ENCODE peak calls at places on chromosomes 1 and 21, in six cellular contexts. U, H, S, E, P and N are unnamed samples.

GRCh38 chr21:33266784-33267135 is 593 bp downstream of the IL10RB start:
- DNase-seq in U (no peak), S (no peak), P (no peak), E (no peak), H (no peak), N (no peak)

GRCh38 chr1:244241438-244241837 is 190.4 kb downstream of the ZBTB18 start:
- DNase-seq in S (no peak), U (no peak), E (no peak), P (no peak), H (peak; percentile 26), N (no peak)

GRCh38 chr1:66725885-66726665 is 26.2 kb upstream of the DYNLT5 start:
- DNase-seq in E (no peak), H (peak; percentile 85), U (peak; percentile 82), P (peak; percentile 66), S (no peak), N (peak; percentile 90)

GRCh38 chr1:197413564-197413963 is 145.5 kb downstream of the CRB1 start:
- DNase-seq in S (no peak), H (no peak), U (no peak), E (no peak), P (no peak), N (no peak)

GRCh38 chr1:3031401-3032221 is 10.3 kb downstream of the ACTRT2 start:
- DNase-seq in S (no peak), U (no peak), P (no peak), H (peak; percentile 28), E (no peak), N (no peak)

GRCh38 chr1:58346076-58346435 is 200.5 kb downstream of the OMA1 start:
- DNase-seq in H (no peak), P (no peak), S (no peak), U (peak; percentile 7), E (no peak), N (no peak)

GRCh38 chr1:108053291-108054023 is 88.5 kb upstream of the VAV3 start:
- DNase-seq in S (no peak), U (no peak), P (no peak), H (no peak), E (no peak), N (peak; percentile 21)

GRCh38 chr1:170407601-170408000 is 124.4 kb upstream of the GORAB start:
- DNase-seq in H (no peak), E (no peak), S (no peak), U (no peak), P (no peak), N (no peak)

GRCh38 chr1:100440075-100440809 is 87.9 kb downstream of the CDC14A start:
- DNase-seq in P (no peak), H (peak; percentile 77), S (no peak), U (no peak), E (no peak), N (no peak)

GRCh38 chr1:236774926-236775325 is 20.2 kb upstream of the MTR start:
- DNase-seq in U (peak; percentile 61), E (no peak), H (peak; percentile 56), P (no peak), S (no peak), N (peak; percentile 22)

GRCh38 chr1:25472494-25472893 is 41.8 kb downstream of the MACO1 start:
- DNase-seq in S (no peak), H (no peak), U (no peak), E (no peak), P (no peak), N (no peak)
- H3K4me1 ChIP-seq in S (no peaks in the 10 kb centered on the region), H (peaks cover 3% of the 10 kb centered on the region), U (peaks cover 18% of the 10 kb centered on the region), E (peaks cover 22% of the 10 kb centered on the region), P (no peaks in the 10 kb centered on the region), N (peaks cover 1% of the 10 kb centered on the region)

GRCh38 chr1:184825571-184825970 is 70.9 kb upstream of the EDEM3 start:
- DNase-seq in S (no peak), P (no peak), H (no peak), E (no peak), U (no peak), N (no peak)

GRCh38 chr1:184822267-184822666 is 67.6 kb upstream of the EDEM3 start:
- DNase-seq in P (no peak), E (no peak), H (no peak), U (no peak), S (no peak), N (no peak)

GRCh38 chr1:184826001-184826400 is 71.3 kb upstream of the EDEM3 start:
- DNase-seq in U (no peak), E (no peak), P (no peak), H (no peak), S (no peak), N (no peak)

GRCh38 chr1:184823080-184823479 is 68.4 kb upstream of the EDEM3 start:
- DNase-seq in H (no peak), P (peak; percentile 56), U (no peak), S (no peak), E (no peak), N (peak; percentile 58)

DNA sequence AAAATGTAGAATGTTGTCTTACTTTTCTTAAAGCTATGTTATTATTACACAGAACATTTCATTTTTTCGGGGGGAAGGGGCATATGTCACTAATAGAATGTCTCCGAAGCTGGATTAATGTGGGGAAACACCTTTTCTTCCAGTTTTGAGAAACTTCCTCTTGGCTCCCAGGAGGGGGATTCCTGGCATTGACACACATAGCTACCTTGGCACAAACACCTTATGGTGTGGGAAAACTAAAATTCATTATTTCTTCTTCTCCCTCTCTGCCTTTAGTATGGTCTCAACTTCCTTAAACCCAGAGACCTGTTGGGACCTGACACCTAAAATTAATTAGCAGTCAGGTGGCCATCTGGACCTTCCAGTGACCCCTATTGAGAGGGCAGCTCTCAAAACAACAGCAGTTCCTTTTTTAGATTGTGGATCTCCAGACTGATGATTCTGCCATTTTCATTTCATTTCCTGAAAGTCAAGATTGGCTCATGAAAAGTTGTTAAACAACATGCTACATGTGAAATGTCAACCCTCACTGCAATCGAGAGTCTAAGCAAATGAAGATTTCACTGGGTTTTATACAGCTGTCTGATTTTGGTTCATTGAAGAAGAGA is 70.2 kb upstream of the EDEM3 start:
- DNase-seq in P (no peak), U (no peak), H (no peak), E (no peak), S (no peak), N (no peak)
- H3K4me1 ChIP-seq in P (no peaks in the 10 kb centered on the region), U (no peaks in the 10 kb centered on the region), H (no peaks in the 10 kb centered on the region), E (peaks cover 41% of the 10 kb centered on the region), S (no peaks in the 10 kb centered on the region), N (peaks cover 9% of the 10 kb centered on the region)

GRCh38 chr1:12188657-12189327 is 22.0 kb downstream of the TNFRSF1B start:
- DNase-seq in H (no peak), S (peak; percentile 60), E (no peak), P (no peak), U (no peak), N (no peak)
- H3K4me1 ChIP-seq in H (no peaks in the 10 kb centered on the region), S (peaks cover 7% of the 10 kb centered on the region), E (peaks cover 10% of the 10 kb centered on the region), P (peaks cover 20% of the 10 kb centered on the region), U (peaks cover 25% of the 10 kb centered on the region), N (peaks cover 29% of the 10 kb centered on the region)

DNA sequence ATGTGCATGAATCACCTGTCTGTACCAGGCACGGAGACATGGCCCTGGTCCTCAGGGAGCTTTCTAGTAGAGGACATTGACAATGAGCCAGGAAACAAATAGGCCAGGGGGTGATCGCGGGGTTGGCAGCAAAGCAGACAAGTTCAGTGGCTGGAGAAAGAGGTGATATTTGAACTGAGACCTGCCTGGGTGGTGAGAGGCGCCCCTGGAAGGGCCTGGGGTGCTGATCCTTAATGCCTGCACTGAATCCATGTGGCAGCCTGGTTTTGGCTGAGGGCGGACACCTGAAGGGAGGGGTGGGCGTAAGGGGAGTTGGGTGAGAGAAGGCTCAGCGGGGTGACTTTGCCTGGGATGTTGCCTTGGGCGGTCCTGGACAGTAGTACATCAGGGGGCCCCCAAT is 35.9 kb downstream of the URB2 start:
- DNase-seq in U (no peak), H (no peak), E (no peak), S (no peak), P (no peak), N (no peak)
- H3K4me1 ChIP-seq in U (peaks cover 17% of the 10 kb centered on the region), H (no peaks in the 10 kb centered on the region), E (no peaks in the 10 kb centered on the region), S (no peaks in the 10 kb centered on the region), P (no peaks in the 10 kb centered on the region), N (peaks cover 13% of the 10 kb centered on the region)

DNA sequence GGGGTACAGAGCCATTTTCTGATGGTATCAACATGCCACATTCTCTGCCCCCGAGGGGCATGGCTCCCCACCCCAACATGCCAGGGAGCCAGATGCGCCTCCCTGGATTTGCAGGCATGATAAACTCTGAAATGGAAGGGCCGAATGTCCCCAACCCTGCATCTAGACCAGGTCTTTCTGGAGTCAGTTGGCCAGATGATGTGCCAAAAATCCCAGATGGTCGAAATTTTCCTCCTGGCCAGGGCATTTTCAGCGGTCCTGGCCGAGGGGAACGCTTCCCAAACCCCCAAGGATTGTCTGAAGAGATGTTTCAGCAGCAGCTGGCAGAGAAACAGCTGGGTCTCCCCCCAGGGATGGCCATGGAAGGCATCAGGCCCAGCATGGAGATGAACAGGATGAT is 50.6 kb downstream of the ACP6 start:
- DNase-seq in P (no peak), U (no peak), E (no peak), H (no peak), S (no peak), N (no peak)
- H3K4me1 ChIP-seq in P (peaks cover under 1% of the 10 kb centered on the region), U (no peaks in the 10 kb centered on the region), E (no peaks in the 10 kb centered on the region), H (no peaks in the 10 kb centered on the region), S (no peaks in the 10 kb centered on the region), N (no peaks in the 10 kb centered on the region)

DNA sequence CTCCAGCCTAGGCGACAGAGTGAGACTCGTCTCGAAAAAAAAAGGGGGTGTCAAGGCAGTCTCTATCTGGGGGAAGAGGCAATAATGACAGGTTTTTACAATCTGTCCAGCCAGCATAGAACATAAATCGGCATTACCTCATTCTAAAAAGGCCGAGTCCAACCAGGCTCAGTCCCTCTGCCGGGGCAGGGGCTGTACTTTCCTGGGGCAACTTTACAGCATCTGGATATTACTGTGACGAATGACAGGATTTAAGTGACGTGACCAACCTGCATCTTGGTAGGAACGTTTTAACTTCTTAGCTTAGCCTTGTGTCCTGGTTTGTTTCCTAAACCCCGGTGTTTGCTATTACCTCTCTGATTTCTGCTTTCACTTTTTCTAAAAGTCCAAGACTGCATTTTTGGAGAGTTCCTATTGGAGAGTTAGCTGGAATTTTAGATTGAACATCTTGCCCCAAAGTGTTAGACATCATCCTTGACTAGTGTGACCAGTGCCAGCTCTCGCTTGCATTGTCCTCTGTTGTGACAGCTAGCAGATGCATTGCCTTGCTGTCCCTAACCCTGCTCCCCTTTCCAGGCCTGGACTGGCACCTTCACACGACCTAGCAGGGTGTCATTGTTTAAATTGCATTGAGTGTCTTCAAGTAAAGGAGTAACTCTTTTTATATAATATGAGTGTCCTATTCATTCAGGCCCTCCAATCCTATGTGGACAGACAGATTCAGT is 96.5 kb downstream of the TGFBR3 start:
- DNase-seq in U (no peak), P (no peak), E (no peak), S (no peak), H (no peak), N (no peak)
- H3K4me1 ChIP-seq in U (peaks cover 20% of the 10 kb centered on the region), P (peaks cover 9% of the 10 kb centered on the region), E (peaks cover 7% of the 10 kb centered on the region), S (no peaks in the 10 kb centered on the region), H (peaks cover 8% of the 10 kb centered on the region), N (no peaks in the 10 kb centered on the region)

GRCh38 chr1:51418384-51418959 is 88.1 kb upstream of the TTC39A start:
- DNase-seq in H (no peak), P (no peak), E (no peak), S (no peak), U (no peak), N (no peak)

GRCh38 chr1:51417496-51418383 is 87.4 kb upstream of the TTC39A start:
- DNase-seq in H (no peak), U (peak; percentile 41), E (no peak), S (no peak), P (no peak), N (peak; percentile 54)

GRCh38 chr1:51414811-51415210 is 84.4 kb upstream of the TTC39A start:
- DNase-seq in E (no peak), S (no peak), H (no peak), P (no peak), U (no peak), N (no peak)

GRCh38 chr1:51416910-51417309 is 86.5 kb upstream of the TTC39A start:
- DNase-seq in H (no peak), E (no peak), U (no peak), S (no peak), P (no peak), N (no peak)

GRCh38 chr1:51415963-51416362 is 85.6 kb upstream of the TTC39A start:
- DNase-seq in U (no peak), P (no peak), S (no peak), H (no peak), E (no peak), N (no peak)
- H3K4me1 ChIP-seq in U (peaks cover 2% of the 10 kb centered on the region), P (peaks cover 3% of the 10 kb centered on the region), S (no peaks in the 10 kb centered on the region), H (no peaks in the 10 kb centered on the region), E (peaks cover 18% of the 10 kb centered on the region), N (no peaks in the 10 kb centered on the region)